ENCODE peak calls at places on chromosomes 6 and 20, in eight cellular contexts. X is Calu3; W is PC-9; O is ecto neural progenitor cell; B is myocyte; U is brain pericyte; D is ACHN; A is activated effector memory CD4-positive, alpha-beta T cell treated with anti-CD3 and anti-CD28 coated beads, Interleukin-2, amount 50 U/mL, for 16 hours. H is an unnamed sample.
A peak's percentile ranks its signal among the peaks of the same experiment; 100 is the strongest.

GRCh38 chr20:1566701-1567100 is 9.2 kb upstream of the SIRPD start:
- DNase-seq in X (no peak), B (no peak), D (peak; percentile 27), O (no peak), A (no peak), W (no peak), U (no peak), H (no peak)

GRCh38 chr20:19757973-19758887 is at the start of gene RIN2:
- DNase-seq in U (peak; percentile 80), O (peak; percentile 95), D (peak; percentile 87), W (peak; percentile 98), B (peak; percentile 97), A (no peak), X (peak; percentile 64), H (peak; percentile 97)

GRCh38 chr6:14053776-14054175 is 63.8 kb upstream of the CD83 start:
- DNase-seq in O (no peak), U (no peak), W (no peak), B (no peak), D (no peak), X (no peak), A (no peak), H (no peak)

GRCh38 chr6:17303444-17303843 is 22.3 kb downstream of the RBM24 start:
- DNase-seq in W (no peak), O (no peak), A (no peak), U (no peak), B (no peak), X (no peak), D (no peak), H (no peak)

GRCh38 chr6:151107897-151108427 is 131.8 kb upstream of the AKAP12 start:
- DNase-seq in O (no peak), W (no peak), A (no peak), U (no peak), B (peak; percentile 31), X (no peak), D (no peak), H (no peak)

GRCh38 chr20:478949-479429 is 16.7 kb upstream of the TBC1D20 start:
- DNase-seq in O (no peak), X (peak; percentile 23), A (no peak), B (peak; percentile 67), U (no peak), D (peak; percentile 67), W (peak; percentile 21), H (no peak)

GRCh38 chr6:72464791-72465691 is 156.8 kb upstream of the KCNQ5 start:
- DNase-seq in D (peak; percentile 30), W (peak; percentile 16), X (peak; percentile 16), O (no peak), A (no peak), U (no peak), B (peak; percentile 61), H (no peak)

GRCh38 chr6:33248643-33248931 is 23.1 kb downstream of the VPS52 start:
- DNase-seq in B (peak; percentile 61), O (no peak), A (no peak), U (no peak), W (no peak), X (no peak), D (no peak), H (no peak)

GRCh38 chr6:117992856-117993255 is 85.8 kb downstream of the SLC35F1 start:
- DNase-seq in O (no peak), A (no peak), D (no peak), X (no peak), U (no peak), W (no peak), B (no peak), H (peak; percentile 21)

GRCh38 chr20:57470666-57471495 is 54.1 kb downstream of the CTCFL start:
- DNase-seq in X (no peak), O (no peak), U (no peak), D (no peak), W (no peak), B (no peak), A (peak; percentile 58), H (no peak)

GRCh38 chr20:35942243-35942642 is 12.1 kb downstream of the SCAND1 start:
- DNase-seq in X (no peak), U (no peak), A (no peak), O (peak; percentile 63), W (no peak), B (no peak), D (no peak), H (no peak)

GRCh38 chr20:62929051-62929538 is 2.8 kb upstream of the DIDO1 start:
- DNase-seq in W (peak; percentile 43), O (peak; percentile 81), B (no peak), X (peak; percentile 28), U (no peak), A (peak; percentile 88), D (no peak), H (peak; percentile 73)

GRCh38 chr6:44422534-44422933 is 35.0 kb downstream of the CDC5L start:
- DNase-seq in O (no peak), W (no peak), A (no peak), B (no peak), X (no peak), D (peak; percentile 52), U (no peak), H (no peak)

GRCh38 chr6:68443704-68444103 is 191.4 kb upstream of the ADGRB3 start:
- DNase-seq in A (no peak), U (no peak), O (no peak), X (no peak), W (no peak), D (no peak), B (no peak), H (no peak)

GRCh38 chr6:6629416-6629815 is 40.9 kb downstream of the LY86 start:
- DNase-seq in O (no peak), B (no peak), W (no peak), A (no peak), D (no peak), X (no peak), U (no peak), H (no peak)

GRCh38 chr20:44811150-44811685 is 872 bp upstream of the RIMS4 start:
- DNase-seq in U (no peak), D (no peak), W (no peak), B (no peak), X (no peak), A (no peak), O (no peak), H (no peak)

GRCh38 chr6:127053032-127053908 is 65.2 kb upstream of the RSPO3 start:
- DNase-seq in A (no peak), O (no peak), X (no peak), W (no peak), D (peak; percentile 18), U (no peak), B (no peak), H (no peak)

GRCh38 chr20:39269493-39270217 is 307.5 kb downstream of the DHX35 start:
- DNase-seq in O (no peak), A (no peak), B (no peak), D (no peak), U (no peak), W (no peak), X (no peak), H (no peak)

GRCh38 chr6:166541876-166542579 is 44.5 kb downstream of the RAMACL start:
- DNase-seq in D (no peak), A (peak; percentile 67), W (no peak), X (peak; percentile 15), B (no peak), U (no peak), O (no peak), H (no peak)

GRCh38 chr20:53040678-53041674 is 68.8 kb downstream of the TSHZ2 start:
- DNase-seq in U (no peak), O (no peak), A (no peak), X (peak; percentile 34), W (no peak), D (no peak), B (peak; percentile 6), H (no peak)

GRCh38 chr20:51176846-51177245 is 153.9 kb upstream of the KCNG1 start:
- DNase-seq in A (no peak), U (no peak), X (no peak), D (no peak), W (no peak), O (no peak), B (no peak), H (no peak)

GRCh38 chr6:145086197-145086596 is 649.1 kb downstream of the EPM2A start:
- DNase-seq in W (peak; percentile 1), D (no peak), B (peak; percentile 83), X (no peak), U (no peak), O (no peak), A (no peak), H (no peak)

GRCh38 chr6:72948153-72948552 is 277.1 kb downstream of the KHDC1L start:
- DNase-seq in W (no peak), X (no peak), B (no peak), A (no peak), O (no peak), U (no peak), D (no peak), H (no peak)

GRCh38 chr20:54355631-54356280 is 119.6 kb upstream of the DOK5 start:
- DNase-seq in O (no peak), X (no peak), A (no peak), U (no peak), B (peak; percentile 7), D (no peak), W (no peak), H (no peak)

H was measured in glutamatergic neuron.